ENCODE peak calls at places on chromosome 5, in nine cellular contexts. W is HuH-7; Y is effector memory CD4-positive, alpha-beta T cell; T is NCI-H524; G is AG08395; I is NCI-H1436 treated with DMSO at 0.1 percent for 48 hours; S is HEK293T; K is MV-4-11; D is NCI-H460. H is an unnamed sample.

GRCh38 chr5:91963166-91963565 is 580.0 kb upstream of the ARRDC3 start:
- DNase-seq in W (no peak), Y (no peak), T (no peak), G (no peak), I (no peak), S (no peak), K (no peak), D (no peak), H (no peak)

GRCh38 chr5:9339206-9339818 is 206.6 kb downstream of the SEMA5A start:
- DNase-seq in W (peak), Y (no peak), T (peak), G (no peak), I (no peak), S (peak), K (no peak), D (no peak), H (no peak)

GRCh38 chr5:115947260-115947659 is 15.0 kb upstream of the LVRN start:
- DNase-seq in W (no peak), Y (no peak), T (no peak), G (peak), I (no peak), S (no peak), K (no peak), D (no peak), H (no peak)

GRCh38 chr5:157535042-157535865 is 40.3 kb downstream of the ADAM19 start:
- DNase-seq in W (no peak), Y (no peak), T (no peak), G (no peak), I (no peak), S (no peak), K (no peak), D (no peak), H (no peak)

GRCh38 chr5:80565330-80565729 is 4.8 kb downstream of the ANKRD34B start:
- DNase-seq in W (no peak), Y (no peak), T (no peak), G (no peak), I (no peak), S (no peak), K (no peak), D (no peak), H (no peak)

GRCh38 chr5:83471405-83472212 is at the start of gene VCAN:
- DNase-seq in W (peak), Y (no peak), T (peak), G (peak), I (no peak), S (peak), K (no peak), D (no peak), H (no peak)

GRCh38 chr5:75574791-75575190 is 36.5 kb upstream of the ANKDD1B start:
- DNase-seq in W (no peak), Y (no peak), T (no peak), G (no peak), I (no peak), S (no peak), K (no peak), D (no peak), H (no peak)

GRCh38 chr5:97534166-97534565 is 351.1 kb upstream of the RIOK2 start:
- DNase-seq in W (peak), Y (no peak), T (no peak), G (peak), I (no peak), S (peak), K (peak), D (peak), H (no peak)

GRCh38 chr5:73454379-73455036 is 5.9 kb upstream of the FOXD1 start:
- DNase-seq in W (peak), Y (peak), T (peak), G (peak), I (peak), S (peak), K (peak), D (peak), H (peak)

GRCh38 chr5:131634666-131634995 is 398 bp downstream of the RAPGEF6 start:
- DNase-seq in W (peak), Y (peak), T (peak), G (peak), I (no peak), S (peak), K (peak), D (peak), H (no peak)

GRCh38 chr5:31944683-31945445 is 229.3 kb downstream of the GOLPH3 start:
- DNase-seq in W (no peak), Y (no peak), T (peak), G (no peak), I (no peak), S (no peak), K (no peak), D (no peak), H (no peak)

GRCh38 chr5:17075196-17075595 is 139.1 kb upstream of the MYO10 start:
- DNase-seq in W (no peak), Y (no peak), T (no peak), G (no peak), I (no peak), S (no peak), K (no peak), D (no peak), H (no peak)

GRCh38 chr5:135851186-135851906 is 16.9 kb downstream of the SLC25A48 start:
- DNase-seq in W (no peak), Y (no peak), T (no peak), G (no peak), I (no peak), S (no peak), K (no peak), D (no peak), H (no peak)

GRCh38 chr5:135887881-135888614 is 7.6 kb downstream of the IL9 start:
- DNase-seq in W (no peak), Y (no peak), T (no peak), G (peak), I (no peak), S (peak), K (no peak), D (peak), H (no peak)

H was measured in NCI-H1694 treated with DMSO at 0.1 percent for 48 hours.